ENCODE peak calls at places on chromosomes 7 and 10, in nine cellular contexts. F, M, A, J, T, G, K, W and L are unnamed samples.

GRCh38 chr7:121604627-121605296 is 208.7 kb upstream of the FAM3C start:
- DNase-seq in J (no peak), F (no peak), A (peak), K (no peak), M (no peak), W (no peak), T (no peak), G (no peak), L (no peak)

GRCh38 chr7:81616951-81617350 is 152.9 kb downstream of the HGF start:
- DNase-seq in M (no peak), K (no peak), J (no peak), W (no peak), G (no peak), T (no peak), F (no peak), A (peak), L (no peak)

GRCh38 chr7:66296-66695 is 126.1 kb upstream of the FAM20C start:
- DNase-seq in F (no peak), W (no peak), K (no peak), A (no peak), G (no peak), J (no peak), T (no peak), M (no peak), L (no peak)

GRCh38 chr7:117127585-117128168 is 174.4 kb downstream of the ST7 start:
- DNase-seq in G (no peak), K (peak), W (peak), A (peak), F (peak), T (no peak), M (peak), J (no peak), L (no peak)

GRCh38 chr10:7596356-7596755 is 70.4 kb downstream of the ITIH5 start:
- DNase-seq in A (no peak), G (no peak), J (no peak), F (no peak), T (no peak), M (no peak), K (no peak), W (no peak), L (no peak)

GRCh38 chr10:110609592-110609991 is 34.5 kb upstream of the RBM20 start:
- DNase-seq in A (no peak), T (no peak), G (peak), M (peak), W (no peak), J (no peak), F (no peak), K (no peak), L (no peak)

GRCh38 chr10:49387029-49387428 is 8.9 kb downstream of the DRGX start:
- DNase-seq in G (no peak), J (no peak), W (no peak), K (no peak), T (no peak), M (no peak), A (peak), F (no peak), L (no peak)

GRCh38 chr7:51428226-51428887 is 111.7 kb upstream of the COBL start:
- DNase-seq in K (peak), F (no peak), A (peak), G (no peak), J (no peak), W (no peak), M (no peak), T (no peak), L (no peak)

GRCh38 chr7:115548756-115549155 is 481.8 kb downstream of the TFEC start:
- DNase-seq in K (no peak), T (no peak), J (no peak), F (no peak), M (no peak), G (no peak), A (no peak), W (no peak), L (no peak)

GRCh38 chr10:83153714-83154113 is 985.6 kb upstream of the GHITM start:
- DNase-seq in F (no peak), W (no peak), K (no peak), G (no peak), M (no peak), T (no peak), A (no peak), J (no peak), L (no peak)

GRCh38 chr7:25314729-25315267 is 86.5 kb upstream of the NPVF start:
- DNase-seq in F (no peak), W (no peak), K (no peak), A (no peak), M (no peak), G (no peak), T (no peak), J (no peak), L (no peak)

GRCh38 chr10:119211625-119212441 is 4.5 kb downstream of the GRK5 start:
- DNase-seq in T (no peak), K (no peak), M (no peak), F (no peak), G (no peak), W (no peak), J (no peak), A (no peak), L (no peak)

GRCh38 chr7:29607889-29608288 is 44.3 kb downstream of the PRR15 start:
- DNase-seq in K (no peak), F (no peak), T (no peak), M (no peak), W (no peak), A (peak), J (no peak), G (no peak), L (no peak)

GRCh38 chr10:10677479-10677878 is 340.2 kb upstream of the CELF2 start:
- DNase-seq in J (no peak), T (no peak), K (peak), G (no peak), A (peak), F (peak), W (peak), M (peak), L (no peak)

GRCh38 chr7:46244752-46245151 is 323.7 kb upstream of the IGFBP3 start:
- DNase-seq in W (no peak), G (no peak), J (no peak), T (no peak), K (no peak), M (no peak), A (peak), F (no peak), L (no peak)

GRCh38 chr7:30363778-30364563 is 79.6 kb downstream of the ZNRF2 start:
- DNase-seq in A (no peak), G (no peak), J (no peak), F (no peak), W (no peak), K (no peak), M (no peak), T (no peak), L (no peak)

GRCh38 chr7:47293884-47294568 is 287.9 kb downstream of the TNS3 start:
- DNase-seq in G (no peak), M (peak), W (peak), A (peak), F (no peak), J (no peak), K (no peak), T (no peak), L (no peak)

GRCh38 chr10:5479481-5480161 is 19.7 kb downstream of the CALML5 start:
- DNase-seq in W (no peak), A (no peak), M (no peak), F (no peak), G (no peak), T (no peak), K (no peak), J (no peak), L (no peak)

GRCh38 chr10:46547331-46547880 is 9.1 kb downstream of the GPRIN2 start:
- DNase-seq in K (no peak), G (no peak), F (peak), A (no peak), W (peak), T (peak), M (peak), J (peak), L (peak)

GRCh38 chr7:40643664-40644063 is 508.9 kb downstream of the SUGCT start:
- DNase-seq in W (no peak), A (no peak), M (no peak), T (no peak), G (no peak), K (no peak), F (no peak), J (no peak), L (no peak)

GRCh38 chr10:88616250-88616977 is 29.9 kb downstream of the LIPJ start:
- DNase-seq in T (no peak), K (no peak), J (no peak), A (no peak), M (peak), W (peak), G (no peak), F (no peak), L (no peak)

GRCh38 chr10:92742331-92743228 is 52.8 kb downstream of the HHEX start:
- DNase-seq in J (peak), T (no peak), K (no peak), A (no peak), W (no peak), F (no peak), G (no peak), M (no peak), L (no peak)

GRCh38 chr10:5812283-5813090 is 747 bp downstream of the GDI2 start:
- DNase-seq in F (peak), G (peak), W (peak), M (peak), T (peak), K (no peak), J (no peak), A (no peak), L (peak)

GRCh38 chr10:84269773-84270172 is 24.9 kb downstream of the RGR start:
- DNase-seq in K (peak), G (no peak), M (no peak), J (no peak), F (no peak), T (no peak), A (peak), W (no peak), L (no peak)

GRCh38 chr7:25665346-25665745 is 437.1 kb upstream of the NPVF start:
- DNase-seq in A (peak), G (no peak), T (no peak), F (no peak), M (no peak), K (no peak), J (no peak), W (no peak), L (no peak)

GRCh38 chr10:90288403-90288933 is 569.4 kb downstream of the HTR7 start:
- DNase-seq in K (peak), T (no peak), M (no peak), W (no peak), J (no peak), A (peak), F (no peak), G (no peak), L (no peak)
- TF ChIP-seq CTCF in K (peak), T (no peak), M (peak), W (no peak), J (no peak), A (peak), F (peak), G (no peak), L (no peak)

DNA sequence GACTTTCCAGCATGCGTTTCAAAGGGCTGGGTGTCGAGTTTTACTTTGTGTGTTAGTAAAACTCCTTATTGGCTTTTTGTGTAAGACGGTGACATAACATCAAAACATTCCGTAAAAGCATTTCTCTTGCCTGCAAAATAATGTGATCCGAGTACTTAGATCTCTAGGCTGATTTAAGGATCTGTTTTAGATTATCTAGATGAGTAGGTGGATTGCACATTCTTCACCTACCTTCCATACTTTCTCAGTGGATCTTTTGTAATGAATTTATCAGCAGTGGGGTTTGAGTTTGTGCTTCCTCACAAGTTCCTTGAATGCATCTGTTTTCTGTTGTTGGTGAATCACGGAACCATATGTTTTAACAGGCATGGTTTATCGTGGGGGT is 7.6 kb downstream of the RABGEF1 start:
- DNase-seq in M (no peak), A (peak), T (no peak), J (no peak), G (no peak), W (no peak), F (no peak), K (no peak), L (no peak)
- TF ChIP-seq CTCF in M (no peak), A (no peak), T (no peak), J (no peak), G (no peak), W (no peak), F (no peak), K (no peak), L (no peak)

DNA sequence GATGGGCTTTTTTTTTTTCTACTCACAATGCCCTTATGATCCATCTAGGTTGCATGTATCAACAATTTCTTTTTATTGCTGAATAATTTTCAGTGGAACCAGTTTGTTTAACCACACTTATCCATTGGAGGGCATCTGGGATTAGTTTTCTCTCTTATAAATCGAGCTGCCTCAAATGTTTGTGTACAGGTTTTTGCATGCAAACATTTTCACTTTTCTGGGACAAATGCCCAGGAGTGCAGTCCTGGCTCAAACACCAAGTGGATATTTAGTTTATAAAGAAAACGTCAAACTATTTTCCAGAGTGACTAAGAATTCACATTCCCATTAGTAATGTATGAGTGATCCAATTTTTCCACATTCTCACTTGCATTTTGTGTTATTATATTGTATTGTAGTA is 313.4 kb downstream of the CXCL12 start:
- DNase-seq in W (no peak), M (no peak), T (no peak), A (peak), J (no peak), F (no peak), G (no peak), K (peak), L (no peak)
- TF ChIP-seq CTCF in W (no peak), M (no peak), T (no peak), A (peak), J (no peak), F (no peak), G (no peak), K (no peak), L (no peak)

DNA sequence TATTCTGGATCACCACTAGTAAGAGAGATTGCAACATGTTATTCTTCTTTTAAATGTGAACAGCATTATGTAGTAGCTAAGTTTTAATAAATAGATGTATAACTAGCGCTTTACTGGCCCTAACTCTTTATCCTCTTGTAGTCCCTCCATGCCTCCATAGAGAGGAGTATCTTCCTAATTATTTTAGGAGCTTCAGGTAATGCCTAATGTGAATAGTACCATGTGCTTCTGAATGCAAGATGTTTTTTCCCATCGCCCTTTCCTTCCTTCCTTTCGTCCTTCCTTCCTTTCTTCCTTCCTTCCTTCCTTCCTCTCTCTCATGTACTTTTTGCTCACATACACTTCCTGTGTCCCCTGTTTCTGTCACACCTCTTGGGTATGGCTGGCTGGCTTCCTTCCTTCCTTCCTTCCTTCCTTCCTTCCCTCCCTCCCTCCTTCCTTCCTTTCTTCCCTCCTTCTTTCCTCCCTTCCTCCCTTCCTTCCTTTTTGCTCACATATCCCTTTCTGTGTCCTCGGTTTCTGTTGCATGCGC is 290.7 kb downstream of the HDAC9 start:
- DNase-seq in T (no peak), G (no peak), W (no peak), J (no peak), A (no peak), K (no peak), M (no peak), F (no peak), L (no peak)
- TF ChIP-seq CTCF in T (no peak), G (no peak), W (no peak), J (no peak), A (no peak), K (no peak), M (no peak), F (no peak), L (no peak)

GRCh38 chr7:150974468-150975391 is 3.4 kb downstream of the KCNH2 start:
- DNase-seq in K (no peak), G (peak), F (no peak), W (no peak), T (peak), J (peak), A (no peak), M (peak), L (peak)
- TF ChIP-seq CTCF in K (peak), G (peak), F (peak), W (no peak), T (peak), J (no peak), A (no peak), M (peak), L (no peak)

DNA sequence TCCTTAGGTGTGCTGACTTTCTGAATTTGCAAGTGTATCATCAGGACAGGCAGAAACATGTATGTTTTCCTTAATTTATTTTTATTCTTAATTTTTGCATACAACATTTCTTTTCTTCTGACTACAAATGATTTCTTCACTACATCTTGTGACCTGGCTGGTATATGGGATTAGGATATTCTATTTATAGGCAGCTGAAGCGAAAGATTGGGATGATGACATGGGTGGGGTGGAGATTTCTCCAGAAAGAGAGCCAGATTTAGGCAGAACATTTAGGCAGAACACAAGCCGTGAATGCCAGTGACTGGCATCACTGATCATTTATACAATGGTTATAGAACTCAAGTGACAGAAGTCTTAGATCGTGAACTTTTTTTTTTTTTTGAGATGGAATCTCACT is 256.7 kb downstream of the KLF6 start:
- DNase-seq in G (no peak), T (no peak), F (no peak), W (no peak), M (no peak), J (no peak), K (no peak), A (peak), L (no peak)
- TF ChIP-seq CTCF in G (no peak), T (no peak), F (no peak), W (no peak), M (no peak), J (no peak), K (no peak), A (no peak), L (no peak)

DNA sequence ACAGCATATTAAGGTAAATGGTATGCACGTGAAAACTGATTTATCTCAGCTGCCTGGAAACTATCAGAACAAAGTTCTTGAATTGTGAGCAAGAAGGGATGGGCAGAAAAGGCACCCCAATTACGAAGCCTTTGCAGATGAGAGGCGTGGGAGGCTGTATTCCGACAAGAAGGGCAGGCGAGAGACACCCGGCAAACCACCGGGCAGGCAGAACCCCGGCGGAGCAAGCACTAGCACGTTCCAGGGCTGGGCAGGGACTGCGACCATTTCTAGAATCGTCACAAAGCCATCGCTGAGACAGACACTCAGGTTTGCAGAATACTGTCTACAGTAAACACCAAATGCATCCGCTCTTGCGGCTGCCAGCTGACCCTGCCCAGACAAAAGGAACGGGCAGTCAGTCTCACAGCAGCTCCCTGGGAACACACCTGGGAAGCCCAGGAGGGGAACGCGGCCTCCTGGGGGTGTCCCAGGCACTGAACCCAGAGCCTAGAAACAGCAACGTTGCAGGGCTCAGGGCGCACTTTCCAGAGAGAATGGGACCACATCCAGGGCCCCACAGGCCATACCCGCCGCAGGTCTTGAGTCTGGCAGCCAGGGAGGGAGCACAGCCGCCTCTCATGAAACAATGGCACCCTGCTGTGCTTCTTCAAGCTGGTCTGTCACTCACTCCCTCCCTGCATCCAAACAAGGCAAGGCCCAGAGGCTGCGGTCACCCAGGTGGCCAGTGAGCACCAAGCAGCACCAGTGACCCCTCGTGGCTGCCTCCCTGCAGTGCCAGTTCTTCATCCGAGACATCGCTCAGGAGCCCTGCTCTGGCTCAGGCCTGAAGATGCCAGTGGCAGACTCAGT is 261.9 kb downstream of the PTPRN2 start:
- DNase-seq in A (no peak), G (no peak), M (no peak), J (no peak), T (peak), F (peak), W (no peak), K (no peak), L (no peak)
- TF ChIP-seq CTCF in A (no peak), G (no peak), M (peak), J (no peak), T (no peak), F (peak), W (peak), K (no peak), L (no peak)